ENCODE peak calls at places on chromosomes 7 and 10, in ten cellular contexts. One of them, this sample, is unnamed.

GRCh38 chr7:30141405-30142045 is 6.7 kb downstream of the MTURN start:
- DNase-seq in PC-3: no peak
- DNase-seq in RPMI8226: no peak
- DNase-seq in stimulated activated CD4-positive, alpha-beta T cell treated with anti-CD3 and anti-CD28 coated beads, Interleukin-1b, Interleukin-23, amount 100 ng/mL, for 24 hours: no peak
- DNase-seq in GF-D8: no peak
- DNase-seq in hypothalamus: no peak
- DNase-seq in A549: no peak
- DNase-seq in GM19239: no peak
- DNase-seq in SHP77: no peak
- DNase-seq in NCI-H774: no peak
- DNase-seq in this sample: no peak

GRCh38 chr7:121824276-121824675 is 48.7 kb upstream of the PTPRZ1 start:
- DNase-seq in PC-3: no peak
- DNase-seq in RPMI8226: no peak
- DNase-seq in stimulated activated CD4-positive, alpha-beta T cell treated with anti-CD3 and anti-CD28 coated beads, Interleukin-1b, Interleukin-23, amount 100 ng/mL, for 24 hours: no peak
- DNase-seq in GF-D8: no peak
- DNase-seq in hypothalamus: no peak
- DNase-seq in A549: no peak
- DNase-seq in GM19239: no peak
- DNase-seq in SHP77: no peak
- DNase-seq in NCI-H774: no peak
- DNase-seq in this sample: no peak

GRCh38 chr10:91090761-91091529 is 129.5 kb upstream of the PCGF5 start:
- DNase-seq in PC-3: no peak
- DNase-seq in RPMI8226: no peak
- DNase-seq in stimulated activated CD4-positive, alpha-beta T cell treated with anti-CD3 and anti-CD28 coated beads, Interleukin-1b, Interleukin-23, amount 100 ng/mL, for 24 hours: no peak
- DNase-seq in GF-D8: no peak
- DNase-seq in hypothalamus: no peak
- DNase-seq in A549: peak; percentile 11
- DNase-seq in GM19239: no peak
- DNase-seq in SHP77: no peak
- DNase-seq in NCI-H774: no peak
- DNase-seq in this sample: no peak

GRCh38 chr10:110209926-110210662 is 2.7 kb downstream of the MXI1 start:
- DNase-seq in PC-3: peak; percentile 30
- DNase-seq in RPMI8226: peak; percentile 52
- DNase-seq in stimulated activated CD4-positive, alpha-beta T cell treated with anti-CD3 and anti-CD28 coated beads, Interleukin-1b, Interleukin-23, amount 100 ng/mL, for 24 hours: no peak
- DNase-seq in GF-D8: no peak
- DNase-seq in hypothalamus: peak; percentile 64
- DNase-seq in A549: peak; percentile 26
- DNase-seq in GM19239: no peak
- DNase-seq in SHP77: peak; percentile 22
- DNase-seq in NCI-H774: no peak
- DNase-seq in this sample: peak; percentile 49

GRCh38 chr7:127598318-127598717 is 4.8 kb downstream of the FSCN3 start:
- DNase-seq in PC-3: peak; percentile 19
- DNase-seq in RPMI8226: peak; percentile 39
- DNase-seq in stimulated activated CD4-positive, alpha-beta T cell treated with anti-CD3 and anti-CD28 coated beads, Interleukin-1b, Interleukin-23, amount 100 ng/mL, for 24 hours: no peak
- DNase-seq in GF-D8: no peak
- DNase-seq in hypothalamus: no peak
- DNase-seq in A549: peak; percentile 47
- DNase-seq in GM19239: no peak
- DNase-seq in SHP77: no peak
- DNase-seq in NCI-H774: no peak
- DNase-seq in this sample: peak; percentile 40

GRCh38 chr7:2070151-2070763 is 162.5 kb downstream of the MAD1L1 start:
- DNase-seq in PC-3: no peak
- DNase-seq in RPMI8226: no peak
- DNase-seq in stimulated activated CD4-positive, alpha-beta T cell treated with anti-CD3 and anti-CD28 coated beads, Interleukin-1b, Interleukin-23, amount 100 ng/mL, for 24 hours: no peak
- DNase-seq in GF-D8: no peak
- DNase-seq in hypothalamus: no peak
- DNase-seq in A549: no peak
- DNase-seq in GM19239: no peak
- DNase-seq in SHP77: no peak
- DNase-seq in NCI-H774: no peak
- DNase-seq in this sample: no peak

GRCh38 chr10:115566867-115567266 is 473.7 kb downstream of the ATRNL1 start:
- DNase-seq in PC-3: peak; percentile 5
- DNase-seq in RPMI8226: no peak
- DNase-seq in stimulated activated CD4-positive, alpha-beta T cell treated with anti-CD3 and anti-CD28 coated beads, Interleukin-1b, Interleukin-23, amount 100 ng/mL, for 24 hours: no peak
- DNase-seq in GF-D8: no peak
- DNase-seq in hypothalamus: no peak
- DNase-seq in A549: no peak
- DNase-seq in GM19239: no peak
- DNase-seq in SHP77: peak; percentile 21
- DNase-seq in NCI-H774: peak; percentile 4
- DNase-seq in this sample: no peak

GRCh38 chr10:77943086-77943901 is 16.7 kb upstream of the DLG5 start:
- DNase-seq in PC-3: peak; percentile 99
- DNase-seq in RPMI8226: no peak
- DNase-seq in stimulated activated CD4-positive, alpha-beta T cell treated with anti-CD3 and anti-CD28 coated beads, Interleukin-1b, Interleukin-23, amount 100 ng/mL, for 24 hours: no peak
- DNase-seq in GF-D8: no peak
- DNase-seq in hypothalamus: no peak
- DNase-seq in A549: peak; percentile 43
- DNase-seq in GM19239: no peak
- DNase-seq in SHP77: no peak
- DNase-seq in NCI-H774: no peak
- DNase-seq in this sample: peak; percentile 43

GRCh38 chr7:157941210-157941609 is 604.4 kb downstream of the DNAJB6 start:
- DNase-seq in PC-3: no peak
- DNase-seq in RPMI8226: no peak
- DNase-seq in stimulated activated CD4-positive, alpha-beta T cell treated with anti-CD3 and anti-CD28 coated beads, Interleukin-1b, Interleukin-23, amount 100 ng/mL, for 24 hours: no peak
- DNase-seq in GF-D8: no peak
- DNase-seq in hypothalamus: no peak
- DNase-seq in A549: no peak
- DNase-seq in GM19239: no peak
- DNase-seq in SHP77: no peak
- DNase-seq in NCI-H774: no peak
- DNase-seq in this sample: no peak

GRCh38 chr7:70694357-70694908 is 437.5 kb upstream of the GALNT17 start:
- DNase-seq in PC-3: no peak
- DNase-seq in RPMI8226: peak; percentile 47
- DNase-seq in stimulated activated CD4-positive, alpha-beta T cell treated with anti-CD3 and anti-CD28 coated beads, Interleukin-1b, Interleukin-23, amount 100 ng/mL, for 24 hours: no peak
- DNase-seq in GF-D8: no peak
- DNase-seq in hypothalamus: peak; percentile 51
- DNase-seq in A549: peak; percentile 13
- DNase-seq in GM19239: peak; percentile 27
- DNase-seq in SHP77: no peak
- DNase-seq in NCI-H774: no peak
- DNase-seq in this sample: peak; percentile 19

GRCh38 chr7:32154797-32155196 is 84.6 kb upstream of the PDE1C start:
- DNase-seq in PC-3: no peak
- DNase-seq in RPMI8226: no peak
- DNase-seq in stimulated activated CD4-positive, alpha-beta T cell treated with anti-CD3 and anti-CD28 coated beads, Interleukin-1b, Interleukin-23, amount 100 ng/mL, for 24 hours: no peak
- DNase-seq in GF-D8: no peak
- DNase-seq in hypothalamus: peak; percentile 26
- DNase-seq in A549: no peak
- DNase-seq in GM19239: no peak
- DNase-seq in SHP77: no peak
- DNase-seq in NCI-H774: no peak
- DNase-seq in this sample: no peak

GRCh38 chr7:24405002-24405401 is 121.0 kb downstream of the NPY start:
- DNase-seq in PC-3: no peak
- DNase-seq in RPMI8226: no peak
- DNase-seq in stimulated activated CD4-positive, alpha-beta T cell treated with anti-CD3 and anti-CD28 coated beads, Interleukin-1b, Interleukin-23, amount 100 ng/mL, for 24 hours: no peak
- DNase-seq in GF-D8: no peak
- DNase-seq in hypothalamus: no peak
- DNase-seq in A549: no peak
- DNase-seq in GM19239: no peak
- DNase-seq in SHP77: no peak
- DNase-seq in NCI-H774: no peak
- DNase-seq in this sample: no peak

GRCh38 chr7:16044620-16045019 is 358.1 kb upstream of the MEOX2 start:
- DNase-seq in PC-3: no peak
- DNase-seq in RPMI8226: no peak
- DNase-seq in stimulated activated CD4-positive, alpha-beta T cell treated with anti-CD3 and anti-CD28 coated beads, Interleukin-1b, Interleukin-23, amount 100 ng/mL, for 24 hours: no peak
- DNase-seq in GF-D8: no peak
- DNase-seq in hypothalamus: no peak
- DNase-seq in A549: no peak
- DNase-seq in GM19239: no peak
- DNase-seq in SHP77: no peak
- DNase-seq in NCI-H774: no peak
- DNase-seq in this sample: no peak

GRCh38 chr7:144001543-144001942 is 1.4 kb downstream of the OR6B1 start:
- DNase-seq in PC-3: no peak
- DNase-seq in RPMI8226: no peak
- DNase-seq in stimulated activated CD4-positive, alpha-beta T cell treated with anti-CD3 and anti-CD28 coated beads, Interleukin-1b, Interleukin-23, amount 100 ng/mL, for 24 hours: no peak
- DNase-seq in GF-D8: no peak
- DNase-seq in hypothalamus: no peak
- DNase-seq in A549: no peak
- DNase-seq in GM19239: no peak
- DNase-seq in SHP77: no peak
- DNase-seq in NCI-H774: no peak
- DNase-seq in this sample: no peak

GRCh38 chr10:128688154-128688553 is 561.9 kb upstream of the MKI67 start:
- DNase-seq in PC-3: no peak
- DNase-seq in RPMI8226: no peak
- DNase-seq in stimulated activated CD4-positive, alpha-beta T cell treated with anti-CD3 and anti-CD28 coated beads, Interleukin-1b, Interleukin-23, amount 100 ng/mL, for 24 hours: no peak
- DNase-seq in GF-D8: no peak
- DNase-seq in hypothalamus: no peak
- DNase-seq in A549: no peak
- DNase-seq in GM19239: no peak
- DNase-seq in SHP77: no peak
- DNase-seq in NCI-H774: no peak
- DNase-seq in this sample: no peak

GRCh38 chr7:131298608-131298992 is 29.1 kb upstream of the MKLN1 start:
- DNase-seq in PC-3: no peak
- DNase-seq in RPMI8226: no peak
- DNase-seq in stimulated activated CD4-positive, alpha-beta T cell treated with anti-CD3 and anti-CD28 coated beads, Interleukin-1b, Interleukin-23, amount 100 ng/mL, for 24 hours: no peak
- DNase-seq in GF-D8: no peak
- DNase-seq in hypothalamus: no peak
- DNase-seq in A549: no peak
- DNase-seq in GM19239: no peak
- DNase-seq in SHP77: no peak
- DNase-seq in NCI-H774: no peak
- DNase-seq in this sample: no peak

GRCh38 chr10:71264345-71265200 is 52.2 kb downstream of the UNC5B start:
- DNase-seq in PC-3: no peak
- DNase-seq in RPMI8226: no peak
- DNase-seq in stimulated activated CD4-positive, alpha-beta T cell treated with anti-CD3 and anti-CD28 coated beads, Interleukin-1b, Interleukin-23, amount 100 ng/mL, for 24 hours: no peak
- DNase-seq in GF-D8: no peak
- DNase-seq in hypothalamus: no peak
- DNase-seq in A549: no peak
- DNase-seq in GM19239: no peak
- DNase-seq in SHP77: no peak
- DNase-seq in NCI-H774: no peak
- DNase-seq in this sample: no peak

GRCh38 chr10:71736570-71737355 is 17.2 kb upstream of the C10orf105 start:
- DNase-seq in PC-3: no peak
- DNase-seq in RPMI8226: no peak
- DNase-seq in stimulated activated CD4-positive, alpha-beta T cell treated with anti-CD3 and anti-CD28 coated beads, Interleukin-1b, Interleukin-23, amount 100 ng/mL, for 24 hours: no peak
- DNase-seq in GF-D8: no peak
- DNase-seq in hypothalamus: no peak
- DNase-seq in A549: no peak
- DNase-seq in GM19239: no peak
- DNase-seq in SHP77: no peak
- DNase-seq in NCI-H774: no peak
- DNase-seq in this sample: no peak

GRCh38 chr10:60955321-60955720 is 11.3 kb upstream of the RHOBTB1 start:
- DNase-seq in PC-3: no peak
- DNase-seq in RPMI8226: no peak
- DNase-seq in stimulated activated CD4-positive, alpha-beta T cell treated with anti-CD3 and anti-CD28 coated beads, Interleukin-1b, Interleukin-23, amount 100 ng/mL, for 24 hours: no peak
- DNase-seq in GF-D8: no peak
- DNase-seq in hypothalamus: no peak
- DNase-seq in A549: no peak
- DNase-seq in GM19239: no peak
- DNase-seq in SHP77: no peak
- DNase-seq in NCI-H774: no peak
- DNase-seq in this sample: no peak

GRCh38 chr7:28473567-28474266 is 61.4 kb downstream of the CREB5 start:
- DNase-seq in PC-3: no peak
- DNase-seq in RPMI8226: no peak
- DNase-seq in stimulated activated CD4-positive, alpha-beta T cell treated with anti-CD3 and anti-CD28 coated beads, Interleukin-1b, Interleukin-23, amount 100 ng/mL, for 24 hours: no peak
- DNase-seq in GF-D8: no peak
- DNase-seq in hypothalamus: peak; percentile 31
- DNase-seq in A549: no peak
- DNase-seq in GM19239: no peak
- DNase-seq in SHP77: no peak
- DNase-seq in NCI-H774: no peak
- DNase-seq in this sample: no peak

GRCh38 chr7:73844848-73845460 is 2.6 kb upstream of the METTL27 start:
- DNase-seq in PC-3: peak; percentile 67
- DNase-seq in RPMI8226: no peak
- DNase-seq in stimulated activated CD4-positive, alpha-beta T cell treated with anti-CD3 and anti-CD28 coated beads, Interleukin-1b, Interleukin-23, amount 100 ng/mL, for 24 hours: no peak
- DNase-seq in GF-D8: no peak
- DNase-seq in hypothalamus: no peak
- DNase-seq in A549: no peak
- DNase-seq in GM19239: no peak
- DNase-seq in SHP77: no peak
- DNase-seq in NCI-H774: no peak
- DNase-seq in this sample: no peak

GRCh38 chr7:127885222-127885772 is 145.9 kb downstream of the LRRC4 start:
- DNase-seq in PC-3: no peak
- DNase-seq in RPMI8226: no peak
- DNase-seq in stimulated activated CD4-positive, alpha-beta T cell treated with anti-CD3 and anti-CD28 coated beads, Interleukin-1b, Interleukin-23, amount 100 ng/mL, for 24 hours: no peak
- DNase-seq in GF-D8: no peak
- DNase-seq in hypothalamus: no peak
- DNase-seq in A549: no peak
- DNase-seq in GM19239: no peak
- DNase-seq in SHP77: no peak
- DNase-seq in NCI-H774: no peak
- DNase-seq in this sample: no peak

GRCh38 chr7:146772581-146772980 is 656.0 kb downstream of the CNTNAP2 start:
- DNase-seq in PC-3: peak; percentile 4
- DNase-seq in RPMI8226: peak; percentile 42
- DNase-seq in stimulated activated CD4-positive, alpha-beta T cell treated with anti-CD3 and anti-CD28 coated beads, Interleukin-1b, Interleukin-23, amount 100 ng/mL, for 24 hours: no peak
- DNase-seq in GF-D8: no peak
- DNase-seq in hypothalamus: no peak
- DNase-seq in A549: no peak
- DNase-seq in GM19239: no peak
- DNase-seq in SHP77: no peak
- DNase-seq in NCI-H774: no peak
- DNase-seq in this sample: no peak

GRCh38 chr7:142477079-142477651 is 219.3 kb upstream of the PRSS58 start:
- DNase-seq in PC-3: no peak
- DNase-seq in RPMI8226: no peak
- DNase-seq in stimulated activated CD4-positive, alpha-beta T cell treated with anti-CD3 and anti-CD28 coated beads, Interleukin-1b, Interleukin-23, amount 100 ng/mL, for 24 hours: no peak
- DNase-seq in GF-D8: peak; percentile 84
- DNase-seq in hypothalamus: no peak
- DNase-seq in A549: no peak
- DNase-seq in GM19239: no peak
- DNase-seq in SHP77: no peak
- DNase-seq in NCI-H774: no peak
- DNase-seq in this sample: no peak

GRCh38 chr10:32951111-32951510 is 6.9 kb downstream of the ITGB1 start:
- DNase-seq in PC-3: no peak
- DNase-seq in RPMI8226: no peak
- DNase-seq in stimulated activated CD4-positive, alpha-beta T cell treated with anti-CD3 and anti-CD28 coated beads, Interleukin-1b, Interleukin-23, amount 100 ng/mL, for 24 hours: no peak
- DNase-seq in GF-D8: no peak
- DNase-seq in hypothalamus: no peak
- DNase-seq in A549: peak; percentile 65
- DNase-seq in GM19239: no peak
- DNase-seq in SHP77: no peak
- DNase-seq in NCI-H774: no peak
- DNase-seq in this sample: no peak

GRCh38 chr7:111841596-111842209 is 279.4 kb upstream of the IMMP2L start:
- DNase-seq in PC-3: no peak
- DNase-seq in RPMI8226: no peak
- DNase-seq in stimulated activated CD4-positive, alpha-beta T cell treated with anti-CD3 and anti-CD28 coated beads, Interleukin-1b, Interleukin-23, amount 100 ng/mL, for 24 hours: no peak
- DNase-seq in GF-D8: peak; percentile 37
- DNase-seq in hypothalamus: no peak
- DNase-seq in A549: no peak
- DNase-seq in GM19239: no peak
- DNase-seq in SHP77: no peak
- DNase-seq in NCI-H774: no peak
- DNase-seq in this sample: no peak

GRCh38 chr10:100470367-100470766 is 7.6 kb downstream of the WNT8B start:
- DNase-seq in PC-3: peak; percentile 54
- DNase-seq in RPMI8226: no peak
- DNase-seq in stimulated activated CD4-positive, alpha-beta T cell treated with anti-CD3 and anti-CD28 coated beads, Interleukin-1b, Interleukin-23, amount 100 ng/mL, for 24 hours: no peak
- DNase-seq in GF-D8: no peak
- DNase-seq in hypothalamus: no peak
- DNase-seq in A549: no peak
- DNase-seq in GM19239: no peak
- DNase-seq in SHP77: no peak
- DNase-seq in NCI-H774: no peak
- DNase-seq in this sample: no peak

GRCh38 chr7:156458011-156458410 is 182.6 kb upstream of the RNF32 start:
- DNase-seq in PC-3: no peak
- DNase-seq in RPMI8226: no peak
- DNase-seq in stimulated activated CD4-positive, alpha-beta T cell treated with anti-CD3 and anti-CD28 coated beads, Interleukin-1b, Interleukin-23, amount 100 ng/mL, for 24 hours: no peak
- DNase-seq in GF-D8: no peak
- DNase-seq in hypothalamus: no peak
- DNase-seq in A549: no peak
- DNase-seq in GM19239: no peak
- DNase-seq in SHP77: no peak
- DNase-seq in NCI-H774: no peak
- DNase-seq in this sample: no peak